ENCODE peak calls at places on chromosomes 1 and 21, in ten cellular contexts. R, A, F, J, S, N, O, Y, M and P are unnamed samples.

GRCh38 chr1:11064942-11065341 is 5.1 kb upstream of the SRM start:
- DNase-seq in R (no peak), A (no peak), F (no peak), J (no peak), S (no peak), N (no peak), O (no peak), Y (no peak), M (no peak), P (no peak)

GRCh38 chr21:29359718-29360117 is 61.0 kb downstream of the BACH1 start:
- DNase-seq in R (no peak), A (no peak), F (no peak), J (no peak), S (no peak), N (no peak), O (no peak), Y (peak), M (no peak), P (no peak)

GRCh38 chr1:225651872-225652725 is 824 bp downstream of the ENAH start:
- DNase-seq in R (peak), A (no peak), F (no peak), J (peak), S (peak), N (peak), O (no peak), Y (no peak), M (peak), P (peak)

GRCh38 chr1:234720709-234721436 is 110.9 kb upstream of the IRF2BP2 start:
- DNase-seq in R (no peak), A (no peak), F (no peak), J (no peak), S (no peak), N (no peak), O (no peak), Y (no peak), M (no peak), P (no peak)

GRCh38 chr1:176847052-176847451 is 317.5 kb downstream of the ASTN1 start:
- DNase-seq in R (peak), A (no peak), F (no peak), J (no peak), S (no peak), N (no peak), O (no peak), Y (no peak), M (peak), P (no peak)

GRCh38 chr1:112513112-112513870 is 4.5 kb downstream of the WNT2B start:
- DNase-seq in R (peak), A (no peak), F (no peak), J (no peak), S (no peak), N (no peak), O (peak), Y (peak), M (no peak), P (no peak)

GRCh38 chr1:187460093-187460492 is 631.3 kb downstream of the PLA2G4A start:
- DNase-seq in R (no peak), A (no peak), F (no peak), J (no peak), S (no peak), N (no peak), O (no peak), Y (no peak), M (no peak), P (no peak)

GRCh38 chr1:25556791-25557476 is 13.5 kb downstream of the LDLRAP1 start:
- DNase-seq in R (no peak), A (no peak), F (peak), J (no peak), S (peak), N (peak), O (no peak), Y (peak), M (no peak), P (peak)

GRCh38 chr1:31902509-31902857 is 35.7 kb downstream of the PTP4A2 start:
- DNase-seq in R (no peak), A (no peak), F (no peak), J (no peak), S (no peak), N (no peak), O (no peak), Y (no peak), M (no peak), P (no peak)

GRCh38 chr1:31904339-31905092 is 33.7 kb downstream of the PTP4A2 start:
- DNase-seq in R (no peak), A (no peak), F (no peak), J (no peak), S (no peak), N (peak), O (no peak), Y (peak), M (no peak), P (no peak)

GRCh38 chr1:31905093-31905509 is 33.1 kb downstream of the PTP4A2 start:
- DNase-seq in R (no peak), A (no peak), F (no peak), J (no peak), S (no peak), N (no peak), O (no peak), Y (no peak), M (no peak), P (no peak)

GRCh38 chr1:31905681-31906080 is 32.5 kb downstream of the PTP4A2 start:
- DNase-seq in R (no peak), A (no peak), F (no peak), J (no peak), S (no peak), N (no peak), O (no peak), Y (no peak), M (no peak), P (no peak)

DNA sequence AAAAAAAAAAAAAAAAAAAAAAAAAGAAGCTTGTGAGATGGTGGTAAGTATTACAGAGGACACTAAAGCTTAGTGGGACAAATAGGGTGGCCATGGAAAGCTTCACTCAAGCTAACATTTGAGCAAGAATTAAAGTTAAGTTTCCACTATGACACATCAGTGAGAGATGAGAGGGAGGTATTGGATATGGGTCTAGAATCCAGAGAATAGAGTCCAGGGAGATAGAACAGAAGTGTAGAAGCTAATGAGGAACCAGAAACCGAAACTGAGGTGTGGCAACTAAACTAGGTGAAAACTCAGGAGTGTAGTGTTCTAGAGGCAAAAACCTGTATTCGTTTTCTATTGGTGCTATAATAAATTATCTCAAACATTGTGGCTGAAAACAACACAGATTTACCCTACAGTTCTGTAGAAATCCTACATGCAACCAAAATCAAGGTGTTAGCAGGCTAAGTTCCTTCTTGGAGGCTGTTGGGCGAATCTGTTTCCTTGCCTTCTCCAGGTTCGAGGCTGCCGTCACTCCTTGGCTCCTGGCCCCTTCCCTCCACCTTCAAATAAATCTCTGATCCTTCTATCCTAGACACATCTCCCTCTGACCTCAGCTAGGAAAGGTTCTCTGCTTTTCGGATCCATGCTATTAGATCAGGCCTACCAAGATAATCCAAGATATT is 36.2 kb downstream of the PTP4A2 start:
- DNase-seq in R (no peak), A (no peak), F (no peak), J (no peak), S (no peak), N (no peak), O (no peak), Y (no peak), M (no peak), P (no peak)
- H3K27ac ChIP-seq in R (no peak), A (no peak), F (no peak), J (no peak), S (no peak), N (no peak), O (no peak), Y (no peak), M (no peak), P (no peak)

GRCh38 chr1:72283204-72284083 is 1.1 kb upstream of the NEGR1 start:
- DNase-seq in R (peak), A (peak), F (no peak), J (peak), S (peak), N (peak), O (peak), Y (peak), M (peak), P (peak)

GRCh38 chr1:72285074-72285425 is 2.7 kb upstream of the NEGR1 start:
- DNase-seq in R (no peak), A (no peak), F (no peak), J (no peak), S (no peak), N (no peak), O (no peak), Y (no peak), M (no peak), P (no peak)

GRCh38 chr1:72282690-72283203 is 408 bp upstream of the NEGR1 start:
- DNase-seq in R (peak), A (peak), F (no peak), J (peak), S (peak), N (peak), O (peak), Y (peak), M (peak), P (peak)

GRCh38 chr1:72284084-72284397 is 1.7 kb upstream of the NEGR1 start:
- DNase-seq in R (no peak), A (no peak), F (no peak), J (peak), S (no peak), N (no peak), O (no peak), Y (no peak), M (no peak), P (peak)

GRCh38 chr1:72284398-72285073 is 2.2 kb upstream of the NEGR1 start:
- DNase-seq in R (peak), A (no peak), F (no peak), J (peak), S (peak), N (peak), O (no peak), Y (peak), M (peak), P (peak)
- TF ChIP-seq CTCF in R (peak), A (no peak), F (no peak), J (peak), S (no peak), N (peak), O (no peak), Y (peak), M (peak), P (no peak)

DNA sequence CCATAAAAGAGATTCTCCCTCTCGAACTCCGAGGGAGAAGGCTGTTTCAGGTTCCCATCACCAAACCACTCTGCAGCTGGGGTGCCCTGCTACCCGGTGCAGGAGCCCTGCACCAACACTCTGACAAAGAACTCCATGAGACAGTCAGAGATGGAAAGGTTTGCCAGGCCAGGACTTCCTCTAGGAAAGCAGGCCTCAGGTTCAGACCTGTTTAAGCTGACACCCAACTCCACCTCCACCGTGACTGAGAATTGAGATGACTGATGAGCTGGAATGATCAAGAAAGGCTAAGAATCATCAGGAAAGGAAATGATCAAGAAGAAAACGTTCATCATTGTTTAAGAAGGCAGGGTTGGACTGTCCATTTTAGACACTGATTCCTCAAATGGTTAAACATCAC is 46.2 kb upstream of the KCNE1 start:
- DNase-seq in R (no peak), A (no peak), F (no peak), J (no peak), S (no peak), N (no peak), O (no peak), Y (no peak), M (no peak), P (peak)
- H3K27ac ChIP-seq in R (no peak), A (peak), F (no peak), J (no peak), S (no peak), N (no peak), O (no peak), Y (no peak), M (no peak), P (peak)

GRCh38 chr1:23613191-23614126 is 54.2 kb upstream of the ID3 start:
- DNase-seq in R (no peak), A (no peak), F (peak), J (no peak), S (no peak), N (no peak), O (peak), Y (no peak), M (no peak), P (no peak)
- TF ChIP-seq CTCF in R (no peak), A (no peak), F (no peak), J (no peak), S (no peak), N (no peak), O (no peak), Y (no peak), M (no peak), P (no peak)

GRCh38 chr1:31640179-31640578 is 4.5 kb downstream of the PEF1 start:
- DNase-seq in R (no peak), A (no peak), F (no peak), J (no peak), S (no peak), N (no peak), O (no peak), Y (no peak), M (no peak), P (no peak)
- H3K27ac ChIP-seq in R (no peak), A (no peak), F (no peak), J (no peak), S (no peak), N (no peak), O (no peak), Y (peak), M (no peak), P (peak)